ENCODE peak calls at places on chromosomes 12 and 14, in eight cellular contexts. One of them, this sample, is unnamed.

GRCh38 chr12:55818140-55818728 is 393 bp downstream of the ORMDL2 start:
- DNase-seq in fibroblast of gingiva: no peak
- DNase-seq in GM20000: peak; percentile 66
- DNase-seq in HEK293T: peak; percentile 58
- DNase-seq in activated naive CD4-positive, alpha-beta T cell treated with anti-CD3 and anti-CD28 coated beads for 36 hours: no peak
- DNase-seq in GM12891: no peak
- DNase-seq in NCI-H1105: no peak
- DNase-seq in aorta: no peak
- DNase-seq in this sample: peak; percentile 69

GRCh38 chr14:104428333-104428851 is 151.2 kb upstream of the C14orf180 start:
- DNase-seq in activated naive CD4-positive, alpha-beta T cell treated with anti-CD3 and anti-CD28 coated beads for 36 hours: no peak
- DNase-seq in GM12891: no peak
- DNase-seq in HEK293T: no peak
- DNase-seq in fibroblast of gingiva: no peak
- DNase-seq in GM20000: no peak
- DNase-seq in NCI-H1105: no peak
- DNase-seq in aorta: no peak
- DNase-seq in this sample: no peak

GRCh38 chr12:50261654-50262053 is 21.7 kb downstream of the LIMA1 start:
- DNase-seq in fibroblast of gingiva: no peak
- DNase-seq in activated naive CD4-positive, alpha-beta T cell treated with anti-CD3 and anti-CD28 coated beads for 36 hours: no peak
- DNase-seq in GM20000: no peak
- DNase-seq in NCI-H1105: no peak
- DNase-seq in aorta: no peak
- DNase-seq in GM12891: no peak
- DNase-seq in HEK293T: no peak
- DNase-seq in this sample: no peak

GRCh38 chr14:90554341-90554740 is 157.5 kb downstream of the CALM1 start:
- DNase-seq in GM20000: no peak
- DNase-seq in NCI-H1105: peak; percentile 57
- DNase-seq in activated naive CD4-positive, alpha-beta T cell treated with anti-CD3 and anti-CD28 coated beads for 36 hours: no peak
- DNase-seq in aorta: peak; percentile 72
- DNase-seq in fibroblast of gingiva: no peak
- DNase-seq in HEK293T: no peak
- DNase-seq in GM12891: no peak
- DNase-seq in this sample: no peak

GRCh38 chr12:9405861-9406563 is 197.8 kb upstream of the PZP start:
- DNase-seq in GM12891: no peak
- DNase-seq in HEK293T: no peak
- DNase-seq in GM20000: no peak
- DNase-seq in aorta: no peak
- DNase-seq in activated naive CD4-positive, alpha-beta T cell treated with anti-CD3 and anti-CD28 coated beads for 36 hours: no peak
- DNase-seq in NCI-H1105: no peak
- DNase-seq in fibroblast of gingiva: no peak
- DNase-seq in this sample: no peak

GRCh38 chr12:79933580-79934264 is 1.2 kb downstream of the PPP1R12A start:
- DNase-seq in NCI-H1105: no peak
- DNase-seq in aorta: no peak
- DNase-seq in HEK293T: no peak
- DNase-seq in fibroblast of gingiva: peak; percentile 3
- DNase-seq in GM20000: no peak
- DNase-seq in activated naive CD4-positive, alpha-beta T cell treated with anti-CD3 and anti-CD28 coated beads for 36 hours: peak; percentile 26
- DNase-seq in GM12891: no peak
- DNase-seq in this sample: peak; percentile 5

GRCh38 chr14:25111061-25111601 is 61.2 kb upstream of the STXBP6 start:
- DNase-seq in GM20000: no peak
- DNase-seq in aorta: no peak
- DNase-seq in fibroblast of gingiva: peak; percentile 98
- DNase-seq in NCI-H1105: no peak
- DNase-seq in HEK293T: no peak
- DNase-seq in GM12891: no peak
- DNase-seq in activated naive CD4-positive, alpha-beta T cell treated with anti-CD3 and anti-CD28 coated beads for 36 hours: no peak
- DNase-seq in this sample: no peak

GRCh38 chr12:105995986-105996385 is 142.8 kb downstream of the NUAK1 start:
- DNase-seq in fibroblast of gingiva: no peak
- DNase-seq in aorta: no peak
- DNase-seq in GM12891: no peak
- DNase-seq in GM20000: no peak
- DNase-seq in activated naive CD4-positive, alpha-beta T cell treated with anti-CD3 and anti-CD28 coated beads for 36 hours: no peak
- DNase-seq in HEK293T: no peak
- DNase-seq in NCI-H1105: no peak
- DNase-seq in this sample: no peak

GRCh38 chr12:39804479-39805241 is 185.1 kb upstream of the ABCD2 start:
- DNase-seq in GM20000: no peak
- DNase-seq in NCI-H1105: no peak
- DNase-seq in aorta: no peak
- DNase-seq in fibroblast of gingiva: no peak
- DNase-seq in HEK293T: no peak
- DNase-seq in GM12891: no peak
- DNase-seq in activated naive CD4-positive, alpha-beta T cell treated with anti-CD3 and anti-CD28 coated beads for 36 hours: no peak
- DNase-seq in this sample: no peak

GRCh38 chr12:54004063-54004840 is 4.3 kb downstream of the HOXC9 start:
- DNase-seq in HEK293T: no peak
- DNase-seq in GM12891: no peak
- DNase-seq in activated naive CD4-positive, alpha-beta T cell treated with anti-CD3 and anti-CD28 coated beads for 36 hours: no peak
- DNase-seq in GM20000: no peak
- DNase-seq in fibroblast of gingiva: no peak
- DNase-seq in aorta: peak; percentile 31
- DNase-seq in NCI-H1105: no peak
- DNase-seq in this sample: no peak

GRCh38 chr12:124386661-124387509 is 92.0 kb downstream of the RFLNA start:
- DNase-seq in aorta: no peak
- DNase-seq in GM12891: no peak
- DNase-seq in NCI-H1105: no peak
- DNase-seq in GM20000: no peak
- DNase-seq in activated naive CD4-positive, alpha-beta T cell treated with anti-CD3 and anti-CD28 coated beads for 36 hours: no peak
- DNase-seq in fibroblast of gingiva: no peak
- DNase-seq in HEK293T: no peak
- DNase-seq in this sample: no peak

GRCh38 chr14:103395245-103395644 is 10.0 kb downstream of the MARK3 start:
- DNase-seq in fibroblast of gingiva: peak; percentile 41
- DNase-seq in HEK293T: no peak
- DNase-seq in NCI-H1105: no peak
- DNase-seq in activated naive CD4-positive, alpha-beta T cell treated with anti-CD3 and anti-CD28 coated beads for 36 hours: no peak
- DNase-seq in aorta: no peak
- DNase-seq in GM20000: no peak
- DNase-seq in GM12891: no peak
- DNase-seq in this sample: no peak

GRCh38 chr14:23071244-23071974 is 14.1 kb upstream of the CDH24 start:
- DNase-seq in fibroblast of gingiva: peak; percentile 95
- DNase-seq in NCI-H1105: no peak
- DNase-seq in aorta: peak; percentile 90
- DNase-seq in HEK293T: peak; percentile 89
- DNase-seq in GM12891: peak; percentile 73
- DNase-seq in activated naive CD4-positive, alpha-beta T cell treated with anti-CD3 and anti-CD28 coated beads for 36 hours: peak; percentile 90
- DNase-seq in GM20000: peak; percentile 88
- DNase-seq in this sample: peak; percentile 91

GRCh38 chr12:89376202-89376529 is 23.9 kb upstream of the DUSP6 start:
- DNase-seq in HEK293T: no peak
- DNase-seq in GM12891: no peak
- DNase-seq in aorta: no peak
- DNase-seq in activated naive CD4-positive, alpha-beta T cell treated with anti-CD3 and anti-CD28 coated beads for 36 hours: no peak
- DNase-seq in GM20000: no peak
- DNase-seq in fibroblast of gingiva: no peak
- DNase-seq in NCI-H1105: no peak
- DNase-seq in this sample: no peak

GRCh38 chr12:127245009-127245408 is 1022.0 kb upstream of the TMEM132C start:
- DNase-seq in aorta: no peak
- DNase-seq in HEK293T: no peak
- DNase-seq in fibroblast of gingiva: peak; percentile 50
- DNase-seq in GM20000: no peak
- DNase-seq in NCI-H1105: no peak
- DNase-seq in activated naive CD4-positive, alpha-beta T cell treated with anti-CD3 and anti-CD28 coated beads for 36 hours: no peak
- DNase-seq in GM12891: no peak
- DNase-seq in this sample: no peak

GRCh38 chr14:70665448-70666363 is 24.0 kb downstream of the TTC9 start:
- DNase-seq in fibroblast of gingiva: no peak
- DNase-seq in GM12891: peak; percentile 27
- DNase-seq in GM20000: peak; percentile 72
- DNase-seq in activated naive CD4-positive, alpha-beta T cell treated with anti-CD3 and anti-CD28 coated beads for 36 hours: peak; percentile 36
- DNase-seq in NCI-H1105: peak; percentile 18
- DNase-seq in HEK293T: no peak
- DNase-seq in aorta: no peak
- DNase-seq in this sample: peak; percentile 74

GRCh38 chr14:91866061-91866460 is 1.3 kb downstream of the TC2N start:
- DNase-seq in GM12891: no peak
- DNase-seq in GM20000: no peak
- DNase-seq in NCI-H1105: no peak
- DNase-seq in HEK293T: no peak
- DNase-seq in activated naive CD4-positive, alpha-beta T cell treated with anti-CD3 and anti-CD28 coated beads for 36 hours: peak; percentile 63
- DNase-seq in fibroblast of gingiva: peak; percentile 40
- DNase-seq in aorta: no peak
- DNase-seq in this sample: no peak

GRCh38 chr12:22481557-22482104 is 62.7 kb downstream of the C2CD5 start:
- DNase-seq in GM20000: no peak
- DNase-seq in aorta: no peak
- DNase-seq in HEK293T: no peak
- DNase-seq in fibroblast of gingiva: no peak
- DNase-seq in NCI-H1105: peak; percentile 70
- DNase-seq in activated naive CD4-positive, alpha-beta T cell treated with anti-CD3 and anti-CD28 coated beads for 36 hours: no peak
- DNase-seq in GM12891: no peak
- DNase-seq in this sample: no peak

GRCh38 chr12:93019240-93019910 is 90.3 kb upstream of the EEA1 start:
- DNase-seq in GM20000: no peak
- DNase-seq in fibroblast of gingiva: no peak
- DNase-seq in activated naive CD4-positive, alpha-beta T cell treated with anti-CD3 and anti-CD28 coated beads for 36 hours: no peak
- DNase-seq in HEK293T: no peak
- DNase-seq in GM12891: no peak
- DNase-seq in aorta: no peak
- DNase-seq in NCI-H1105: no peak
- DNase-seq in this sample: no peak

GRCh38 chr12:104049278-104050257 is at the start of gene GLT8D2:
- DNase-seq in NCI-H1105: peak; percentile 11
- DNase-seq in activated naive CD4-positive, alpha-beta T cell treated with anti-CD3 and anti-CD28 coated beads for 36 hours: peak; percentile 12
- DNase-seq in HEK293T: peak; percentile 65
- DNase-seq in GM12891: no peak
- DNase-seq in GM20000: no peak
- DNase-seq in fibroblast of gingiva: peak; percentile 89
- DNase-seq in aorta: peak; percentile 75
- DNase-seq in this sample: peak; percentile 44

GRCh38 chr12:78684419-78684818 is 180.2 kb upstream of the SYT1 start:
- DNase-seq in aorta: no peak
- DNase-seq in fibroblast of gingiva: no peak
- DNase-seq in activated naive CD4-positive, alpha-beta T cell treated with anti-CD3 and anti-CD28 coated beads for 36 hours: no peak
- DNase-seq in HEK293T: no peak
- DNase-seq in GM20000: no peak
- DNase-seq in GM12891: no peak
- DNase-seq in NCI-H1105: no peak
- DNase-seq in this sample: no peak

GRCh38 chr14:55354500-55354899 is 57.1 kb downstream of the ATG14 start:
- DNase-seq in GM20000: peak; percentile 69
- DNase-seq in GM12891: no peak
- DNase-seq in aorta: no peak
- DNase-seq in NCI-H1105: peak; percentile 28
- DNase-seq in activated naive CD4-positive, alpha-beta T cell treated with anti-CD3 and anti-CD28 coated beads for 36 hours: peak; percentile 80
- DNase-seq in fibroblast of gingiva: peak; percentile 33
- DNase-seq in HEK293T: peak; percentile 64
- DNase-seq in this sample: peak; percentile 54

GRCh38 chr12:116102019-116102418 is 175.5 kb downstream of the MED13L start:
- DNase-seq in GM20000: no peak
- DNase-seq in fibroblast of gingiva: no peak
- DNase-seq in aorta: no peak
- DNase-seq in activated naive CD4-positive, alpha-beta T cell treated with anti-CD3 and anti-CD28 coated beads for 36 hours: no peak
- DNase-seq in GM12891: no peak
- DNase-seq in HEK293T: no peak
- DNase-seq in NCI-H1105: no peak
- DNase-seq in this sample: no peak

GRCh38 chr14:73715707-73716106 is 1.5 kb upstream of the PNMA1 start:
- DNase-seq in GM12891: no peak
- DNase-seq in fibroblast of gingiva: no peak
- DNase-seq in activated naive CD4-positive, alpha-beta T cell treated with anti-CD3 and anti-CD28 coated beads for 36 hours: no peak
- DNase-seq in HEK293T: no peak
- DNase-seq in NCI-H1105: no peak
- DNase-seq in aorta: no peak
- DNase-seq in GM20000: no peak
- DNase-seq in this sample: no peak

GRCh38 chr12:69502342-69503081 is 32.3 kb downstream of the FRS2 start:
- DNase-seq in fibroblast of gingiva: no peak
- DNase-seq in aorta: no peak
- DNase-seq in HEK293T: no peak
- DNase-seq in activated naive CD4-positive, alpha-beta T cell treated with anti-CD3 and anti-CD28 coated beads for 36 hours: no peak
- DNase-seq in GM20000: no peak
- DNase-seq in NCI-H1105: no peak
- DNase-seq in GM12891: no peak
- DNase-seq in this sample: peak; percentile 64

GRCh38 chr12:47710283-47710682 is 4.5 kb upstream of the RPAP3 start:
- DNase-seq in GM12891: no peak
- DNase-seq in activated naive CD4-positive, alpha-beta T cell treated with anti-CD3 and anti-CD28 coated beads for 36 hours: no peak
- DNase-seq in fibroblast of gingiva: no peak
- DNase-seq in aorta: no peak
- DNase-seq in GM20000: no peak
- DNase-seq in NCI-H1105: no peak
- DNase-seq in HEK293T: no peak
- DNase-seq in this sample: no peak

GRCh38 chr12:99057670-99058069 is 412.6 kb downstream of the APAF1 start:
- DNase-seq in GM20000: no peak
- DNase-seq in activated naive CD4-positive, alpha-beta T cell treated with anti-CD3 and anti-CD28 coated beads for 36 hours: no peak
- DNase-seq in GM12891: no peak
- DNase-seq in NCI-H1105: no peak
- DNase-seq in aorta: no peak
- DNase-seq in HEK293T: no peak
- DNase-seq in fibroblast of gingiva: no peak
- DNase-seq in this sample: no peak

GRCh38 chr14:85978851-85979250 is 448.9 kb downstream of the FLRT2 start:
- DNase-seq in fibroblast of gingiva: no peak
- DNase-seq in GM20000: no peak
- DNase-seq in HEK293T: no peak
- DNase-seq in NCI-H1105: no peak
- DNase-seq in aorta: no peak
- DNase-seq in activated naive CD4-positive, alpha-beta T cell treated with anti-CD3 and anti-CD28 coated beads for 36 hours: no peak
- DNase-seq in GM12891: no peak
- DNase-seq in this sample: no peak

GRCh38 chr12:109494348-109494881 is 17.0 kb downstream of the UBE3B start:
- DNase-seq in fibroblast of gingiva: no peak
- DNase-seq in aorta: no peak
- DNase-seq in activated naive CD4-positive, alpha-beta T cell treated with anti-CD3 and anti-CD28 coated beads for 36 hours: no peak
- DNase-seq in GM20000: no peak
- DNase-seq in HEK293T: no peak
- DNase-seq in NCI-H1105: no peak
- DNase-seq in GM12891: no peak
- DNase-seq in this sample: no peak

GRCh38 chr14:73238262-73238852 is 1.1 kb downstream of the PAPLN start:
- DNase-seq in NCI-H1105: peak; percentile 3
- DNase-seq in aorta: no peak
- DNase-seq in GM20000: peak; percentile 58
- DNase-seq in fibroblast of gingiva: peak; percentile 65
- DNase-seq in activated naive CD4-positive, alpha-beta T cell treated with anti-CD3 and anti-CD28 coated beads for 36 hours: no peak
- DNase-seq in GM12891: no peak
- DNase-seq in HEK293T: no peak
- DNase-seq in this sample: peak; percentile 84

GRCh38 chr12:123076604-123077297 is 74.1 kb downstream of the PITPNM2 start:
- DNase-seq in fibroblast of gingiva: no peak
- DNase-seq in GM12891: peak; percentile 60
- DNase-seq in aorta: no peak
- DNase-seq in GM20000: peak; percentile 63
- DNase-seq in HEK293T: no peak
- DNase-seq in NCI-H1105: no peak
- DNase-seq in activated naive CD4-positive, alpha-beta T cell treated with anti-CD3 and anti-CD28 coated beads for 36 hours: peak; percentile 85
- DNase-seq in this sample: no peak

GRCh38 chr12:98808243-98808895 is 163.3 kb downstream of the APAF1 start:
- DNase-seq in GM12891: no peak
- DNase-seq in GM20000: no peak
- DNase-seq in activated naive CD4-positive, alpha-beta T cell treated with anti-CD3 and anti-CD28 coated beads for 36 hours: no peak
- DNase-seq in fibroblast of gingiva: no peak
- DNase-seq in HEK293T: no peak
- DNase-seq in NCI-H1105: no peak
- DNase-seq in aorta: no peak
- DNase-seq in this sample: no peak

GRCh38 chr12:116009805-116010204 is 267.7 kb downstream of the MED13L start:
- DNase-seq in aorta: no peak
- DNase-seq in HEK293T: peak; percentile 30
- DNase-seq in fibroblast of gingiva: no peak
- DNase-seq in GM20000: no peak
- DNase-seq in GM12891: no peak
- DNase-seq in NCI-H1105: no peak
- DNase-seq in activated naive CD4-positive, alpha-beta T cell treated with anti-CD3 and anti-CD28 coated beads for 36 hours: no peak
- DNase-seq in this sample: no peak

GRCh38 chr12:6328945-6329692 is 12.8 kb downstream of the TNFRSF1A start:
- DNase-seq in HEK293T: no peak
- DNase-seq in NCI-H1105: no peak
- DNase-seq in GM20000: no peak
- DNase-seq in fibroblast of gingiva: no peak
- DNase-seq in GM12891: no peak
- DNase-seq in activated naive CD4-positive, alpha-beta T cell treated with anti-CD3 and anti-CD28 coated beads for 36 hours: no peak
- DNase-seq in aorta: peak; percentile 57
- DNase-seq in this sample: no peak

This sample was measured in RWPE1.